ENCODE peak calls at places on chromosomes 16 and 17, in five cellular contexts. One of them, this sample, is unnamed.

GRCh38 chr17:75557075-75557851 is 30.3 kb upstream of the MYO15B start:
- DNase-seq in neural progenitor cell: no peak
- DNase-seq in MM.1S: no peak
- DNase-seq in GM23338: no peak
- DNase-seq in GM23248: peak; percentile 32
- DNase-seq in this sample: no peak

GRCh38 chr16:53588081-53588648 is 85.2 kb upstream of the AKTIP start:
- DNase-seq in GM23338: no peak
- DNase-seq in neural progenitor cell: no peak
- DNase-seq in GM23248: no peak
- DNase-seq in MM.1S: no peak
- DNase-seq in this sample: no peak

GRCh38 chr17:33904438-33904837 is 350.6 kb upstream of the CCL2 start:
- DNase-seq in GM23338: no peak
- DNase-seq in GM23248: no peak
- DNase-seq in MM.1S: no peak
- DNase-seq in neural progenitor cell: no peak
- DNase-seq in this sample: no peak

GRCh38 chr17:80145076-80146075 is 1.6 kb downstream of the EIF4A3 start:
- DNase-seq in GM23248: peak; percentile 11
- DNase-seq in GM23338: no peak
- DNase-seq in MM.1S: peak; percentile 28
- DNase-seq in neural progenitor cell: no peak
- DNase-seq in this sample: peak; percentile 62

GRCh38 chr17:74113326-74113725 is 90.2 kb upstream of the RPL38 start:
- DNase-seq in GM23338: no peak
- DNase-seq in neural progenitor cell: no peak
- DNase-seq in MM.1S: no peak
- DNase-seq in GM23248: no peak
- DNase-seq in this sample: no peak

GRCh38 chr17:78839762-78840529 is 668 bp downstream of the USP36 start:
- DNase-seq in neural progenitor cell: peak; percentile 52
- DNase-seq in GM23338: peak; percentile 23
- DNase-seq in GM23248: peak; percentile 83
- DNase-seq in MM.1S: peak; percentile 51
- DNase-seq in this sample: peak; percentile 52

GRCh38 chr17:298791-299450 is 53.7 kb downstream of the RPH3AL start:
- DNase-seq in MM.1S: no peak
- DNase-seq in GM23248: no peak
- DNase-seq in GM23338: no peak
- DNase-seq in neural progenitor cell: no peak
- DNase-seq in this sample: no peak

GRCh38 chr17:70137451-70138230 is 31.7 kb upstream of the KCNJ2 start:
- DNase-seq in GM23338: peak; percentile 3
- DNase-seq in neural progenitor cell: no peak
- DNase-seq in MM.1S: peak; percentile 70
- DNase-seq in GM23248: peak; percentile 93
- DNase-seq in this sample: peak; percentile 5

GRCh38 chr17:78134899-78135385 is 4.4 kb downstream of the TMC8 start:
- DNase-seq in GM23338: no peak
- DNase-seq in neural progenitor cell: no peak
- DNase-seq in GM23248: no peak
- DNase-seq in MM.1S: no peak
- DNase-seq in this sample: no peak

GRCh38 chr17:66855204-66855603 is 20.3 kb downstream of the CACNG5 start:
- DNase-seq in GM23248: no peak
- DNase-seq in neural progenitor cell: peak; percentile 14
- DNase-seq in MM.1S: no peak
- DNase-seq in GM23338: peak; percentile 73
- DNase-seq in this sample: no peak

GRCh38 chr17:17343896-17344506 is 40.8 kb downstream of the NT5M start:
- DNase-seq in GM23338: no peak
- DNase-seq in GM23248: no peak
- DNase-seq in neural progenitor cell: no peak
- DNase-seq in MM.1S: no peak
- DNase-seq in this sample: no peak

GRCh38 chr16:12569061-12569460 is 234.6 kb downstream of the CPPED1 start:
- DNase-seq in MM.1S: no peak
- DNase-seq in GM23248: no peak
- DNase-seq in GM23338: no peak
- DNase-seq in neural progenitor cell: no peak
- DNase-seq in this sample: no peak

GRCh38 chr17:83202002-83203000 is 122.9 kb downstream of the METRNL start:
- DNase-seq in neural progenitor cell: no peak
- DNase-seq in GM23248: peak; percentile 25
- DNase-seq in GM23338: no peak
- DNase-seq in MM.1S: no peak
- DNase-seq in this sample: no peak

GRCh38 chr16:89759742-89760366 is 38.5 kb downstream of the ZNF276 start:
- DNase-seq in GM23338: peak; percentile 22
- DNase-seq in MM.1S: no peak
- DNase-seq in GM23248: no peak
- DNase-seq in neural progenitor cell: no peak
- DNase-seq in this sample: no peak

GRCh38 chr16:69829338-69829737 is 67.2 kb downstream of the WWP2 start:
- DNase-seq in GM23338: no peak
- DNase-seq in MM.1S: no peak
- DNase-seq in GM23248: no peak
- DNase-seq in neural progenitor cell: no peak
- DNase-seq in this sample: no peak

GRCh38 chr16:14475370-14476139 is 154.5 kb downstream of the PARN start:
- DNase-seq in GM23338: no peak
- DNase-seq in GM23248: peak; percentile 80
- DNase-seq in neural progenitor cell: no peak
- DNase-seq in MM.1S: no peak
- DNase-seq in this sample: no peak

GRCh38 chr17:8831234-8831849 is 32.2 kb upstream of the MFSD6L start:
- DNase-seq in GM23248: no peak
- DNase-seq in GM23338: no peak
- DNase-seq in neural progenitor cell: no peak
- DNase-seq in MM.1S: no peak
- DNase-seq in this sample: no peak

GRCh38 chr17:44383363-44383762 is 6.1 kb downstream of the ITGA2B start:
- DNase-seq in GM23248: no peak
- DNase-seq in neural progenitor cell: no peak
- DNase-seq in GM23338: no peak
- DNase-seq in MM.1S: no peak
- DNase-seq in this sample: no peak

GRCh38 chr16:50733468-50733867 is 8.4 kb upstream of the CYLD start:
- DNase-seq in neural progenitor cell: no peak
- DNase-seq in GM23338: no peak
- DNase-seq in MM.1S: no peak
- DNase-seq in GM23248: no peak
- DNase-seq in this sample: no peak

GRCh38 chr17:80953471-80954315 is 37.9 kb upstream of the CHMP6 start:
- DNase-seq in neural progenitor cell: peak; percentile 1
- DNase-seq in MM.1S: no peak
- DNase-seq in GM23338: no peak
- DNase-seq in GM23248: no peak
- DNase-seq in this sample: no peak

GRCh38 chr16:58027341-58028167 is 2.0 kb downstream of the MMP15 start:
- DNase-seq in neural progenitor cell: peak; percentile 87
- DNase-seq in GM23338: peak; percentile 88
- DNase-seq in GM23248: peak; percentile 43
- DNase-seq in MM.1S: no peak
- DNase-seq in this sample: no peak

GRCh38 chr16:80743273-80743672 is 61.1 kb downstream of the CDYL2 start:
- DNase-seq in neural progenitor cell: no peak
- DNase-seq in GM23248: no peak
- DNase-seq in MM.1S: no peak
- DNase-seq in GM23338: no peak
- DNase-seq in this sample: no peak

GRCh38 chr17:81097943-81098308 is 63.0 kb downstream of the BAIAP2 start:
- DNase-seq in GM23248: peak; percentile 76
- DNase-seq in neural progenitor cell: no peak
- DNase-seq in GM23338: no peak
- DNase-seq in MM.1S: no peak
- DNase-seq in this sample: no peak

GRCh38 chr17:80270104-80270503 is 9.5 kb downstream of the RNF213 start:
- DNase-seq in GM23248: no peak
- DNase-seq in MM.1S: no peak
- DNase-seq in neural progenitor cell: peak; percentile 79
- DNase-seq in GM23338: peak; percentile 76
- DNase-seq in this sample: no peak

GRCh38 chr17:67994827-67995567 is 1.3 kb downstream of the C17orf58 start:
- DNase-seq in GM23338: no peak
- DNase-seq in MM.1S: no peak
- DNase-seq in GM23248: peak; percentile 92
- DNase-seq in neural progenitor cell: no peak
- DNase-seq in this sample: peak; percentile 12

GRCh38 chr16:88290850-88291830 is 91.6 kb upstream of the ZNF469 start:
- DNase-seq in neural progenitor cell: no peak
- DNase-seq in MM.1S: no peak
- DNase-seq in GM23338: no peak
- DNase-seq in GM23248: no peak
- DNase-seq in this sample: no peak

DNA sequence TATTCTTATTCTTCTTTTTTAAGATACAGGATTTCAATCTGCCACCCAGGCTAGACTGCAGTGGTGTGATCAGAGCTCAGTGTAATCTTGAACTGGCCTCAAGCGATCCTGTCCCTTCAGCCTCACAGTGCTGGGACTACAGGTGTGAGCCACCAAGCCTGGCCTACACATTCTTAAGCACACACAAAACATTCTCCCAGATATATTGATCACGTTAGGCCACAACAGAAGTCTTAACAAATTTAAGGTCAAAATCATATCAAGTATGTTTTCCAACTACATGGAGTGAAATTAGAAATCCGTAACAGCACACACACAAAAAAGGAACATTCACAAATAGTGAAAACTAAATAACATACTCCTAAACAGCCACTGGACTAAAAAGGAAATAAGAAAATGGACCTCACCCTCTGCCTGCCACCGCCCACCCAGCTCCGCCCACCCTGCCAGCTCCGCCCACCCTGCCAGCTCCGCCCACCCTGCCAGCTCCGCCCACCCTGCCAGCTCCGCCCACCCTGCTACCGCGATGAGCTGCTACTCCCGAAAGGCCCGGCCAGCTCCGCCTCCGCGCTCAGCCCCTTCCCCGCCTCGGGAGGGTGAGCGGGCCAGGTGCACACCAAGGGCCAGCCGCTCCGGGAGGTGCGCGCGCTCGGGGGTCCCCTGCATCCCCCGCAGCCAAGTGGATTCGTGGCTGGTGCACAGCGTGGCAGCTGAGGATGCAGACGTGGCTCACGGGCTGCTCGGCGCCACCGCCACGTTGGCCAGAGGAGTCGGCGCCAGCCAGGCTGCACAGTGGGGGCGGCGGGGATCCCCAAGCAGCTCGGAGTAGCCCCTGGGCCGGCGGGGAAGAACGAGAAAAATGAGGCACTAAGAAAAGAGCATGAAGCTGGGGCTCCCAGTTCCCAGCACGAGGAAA is 41.2 kb downstream of the C16orf87 start:
- DNase-seq in GM23248: peak; percentile 80
- DNase-seq in neural progenitor cell: peak; percentile 80
- DNase-seq in GM23338: peak; percentile 83
- DNase-seq in MM.1S: peak; percentile 83
- DNase-seq in this sample: peak; percentile 89
- TF ChIP-seq EZH2phosphoT487 in GM23248: no peak
- TF ChIP-seq EZH2phosphoT487 in neural progenitor cell: no peak
- TF ChIP-seq EZH2phosphoT487 in GM23338: no peak
- TF ChIP-seq EZH2phosphoT487 in MM.1S: no peak
- TF ChIP-seq EZH2phosphoT487 in this sample: no peak

GRCh38 chr16:8673611-8674412 is 605 bp upstream of the ABAT start:
- DNase-seq in GM23338: peak; percentile 65
- DNase-seq in MM.1S: no peak
- DNase-seq in GM23248: no peak
- DNase-seq in neural progenitor cell: peak; percentile 60
- DNase-seq in this sample: no peak

GRCh38 chr16:8676737-8677375 is 2.4 kb downstream of the ABAT start:
- DNase-seq in GM23338: no peak
- DNase-seq in GM23248: peak; percentile 7
- DNase-seq in neural progenitor cell: no peak
- DNase-seq in MM.1S: no peak
- DNase-seq in this sample: no peak

GRCh38 chr16:8675183-8676159 is 1.1 kb downstream of the ABAT start:
- DNase-seq in MM.1S: no peak
- DNase-seq in GM23338: no peak
- DNase-seq in neural progenitor cell: no peak
- DNase-seq in GM23248: peak; percentile 14
- DNase-seq in this sample: no peak

GRCh38 chr16:8676160-8676547 is 1.7 kb downstream of the ABAT start:
- DNase-seq in MM.1S: no peak
- DNase-seq in neural progenitor cell: no peak
- DNase-seq in GM23338: no peak
- DNase-seq in GM23248: no peak
- DNase-seq in this sample: no peak

GRCh38 chr16:8674413-8675022 is at the start of gene ABAT:
- DNase-seq in GM23248: peak; percentile 93
- DNase-seq in neural progenitor cell: peak; percentile 94
- DNase-seq in GM23338: peak; percentile 91
- DNase-seq in MM.1S: peak; percentile 90
- DNase-seq in this sample: peak; percentile 89
- H2AFZ ChIP-seq in GM23248: peak within 1 kb of the TSS; percentile 91
- H2AFZ ChIP-seq in neural progenitor cell: peak within 1 kb of the TSS; percentile 93
- H2AFZ ChIP-seq in GM23338: peak within 1 kb of the TSS; percentile 97
- H2AFZ ChIP-seq in MM.1S: peak within 1 kb of the TSS; percentile 94
- H2AFZ ChIP-seq in this sample: peak within 1 kb of the TSS; percentile 91

GRCh38 chr17:48841395-48841831 is 10.6 kb downstream of the CALCOCO2 start:
- DNase-seq in neural progenitor cell: no peak
- DNase-seq in MM.1S: peak; percentile 68
- DNase-seq in GM23338: no peak
- DNase-seq in GM23248: peak; percentile 87
- DNase-seq in this sample: peak; percentile 26
- TF ChIP-seq EZH2phosphoT487 in neural progenitor cell: no peak
- TF ChIP-seq EZH2phosphoT487 in MM.1S: no peak
- TF ChIP-seq EZH2phosphoT487 in GM23338: no peak
- TF ChIP-seq EZH2phosphoT487 in GM23248: no peak
- TF ChIP-seq EZH2phosphoT487 in this sample: no peak

GRCh38 chr17:43024407-43025289 is at the start of gene RND2:
- DNase-seq in neural progenitor cell: peak; percentile 97
- DNase-seq in GM23248: peak; percentile 96
- DNase-seq in MM.1S: peak; percentile 86
- DNase-seq in GM23338: peak; percentile 98
- DNase-seq in this sample: peak; percentile 93

GRCh38 chr17:43026610-43027009 is 1.6 kb downstream of the RND2 start:
- DNase-seq in GM23248: no peak
- DNase-seq in MM.1S: no peak
- DNase-seq in neural progenitor cell: no peak
- DNase-seq in GM23338: no peak
- DNase-seq in this sample: no peak

GRCh38 chr17:43027091-43028032 is 2.3 kb downstream of the RND2 start:
- DNase-seq in GM23338: peak; percentile 74
- DNase-seq in GM23248: no peak
- DNase-seq in MM.1S: no peak
- DNase-seq in neural progenitor cell: no peak
- DNase-seq in this sample: no peak

GRCh38 chr17:43025766-43026537 is 921 bp downstream of the RND2 start:
- DNase-seq in GM23248: no peak
- DNase-seq in MM.1S: no peak
- DNase-seq in GM23338: no peak
- DNase-seq in neural progenitor cell: no peak
- DNase-seq in this sample: no peak

DNA sequence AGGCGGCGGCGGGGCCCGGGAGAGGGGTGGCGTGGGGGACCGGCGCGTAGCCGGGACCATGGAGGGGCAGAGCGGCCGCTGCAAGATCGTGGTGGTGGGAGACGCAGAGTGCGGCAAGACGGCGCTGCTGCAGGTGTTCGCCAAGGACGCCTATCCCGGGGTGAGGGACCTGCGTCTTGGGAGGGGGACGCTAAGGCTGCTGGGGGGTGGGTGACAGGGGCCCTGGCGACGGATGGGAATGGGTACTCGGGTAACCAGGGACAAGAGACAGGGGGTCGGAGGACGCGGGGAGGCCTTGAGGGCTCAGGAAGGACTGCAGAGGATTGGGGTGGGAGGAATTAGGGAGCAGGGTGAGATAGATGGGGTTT is 243 bp downstream of the RND2 start:
- DNase-seq in GM23338: peak; percentile 75
- DNase-seq in GM23248: no peak
- DNase-seq in MM.1S: no peak
- DNase-seq in neural progenitor cell: no peak
- DNase-seq in this sample: no peak
- H2AFZ ChIP-seq in GM23338: peak overlapping the region; percentile 43
- H2AFZ ChIP-seq in GM23248: peak overlapping the region; percentile 49
- H2AFZ ChIP-seq in MM.1S: no peak overlapping the region
- H2AFZ ChIP-seq in neural progenitor cell: peak overlapping the region; percentile 66
- H2AFZ ChIP-seq in this sample: no peak overlapping the region

This sample was measured in OCI-LY7.